ENCODE peak calls at places on chromosomes 2 and 18, in eight cellular contexts. U is progenitor cell of endocrine pancreas, L is GM12865, R is left ventricle myocardium inferior, O is neural crest cell, C is MM.1S, W is chondrocyte, Z is K562. E is an unnamed sample.

GRCh38 chr2:15561574-15562344 is 625 bp upstream of the NBAS start:
- DNase-seq in C (no peak), U (no peak), Z (peak; percentile 72), L (peak; percentile 9), O (peak; percentile 16), R (no peak), W (no peak), E (no peak)

GRCh38 chr18:75478996-75479870 is 51.7 kb upstream of the SMIM21 start:
- DNase-seq in W (no peak), U (no peak), R (no peak), O (no peak), L (peak; percentile 43), C (peak; percentile 58), Z (peak; percentile 28), E (no peak)

GRCh38 chr2:102967451-102967850 is 205.6 kb downstream of the TMEM182 start:
- DNase-seq in O (no peak), C (no peak), L (no peak), U (no peak), R (no peak), Z (no peak), W (no peak), E (no peak)

GRCh38 chr2:190379249-190379964 is 28.7 kb upstream of the MFSD6 start:
- DNase-seq in U (no peak), C (no peak), L (no peak), R (no peak), W (no peak), Z (peak; percentile 23), O (no peak), E (no peak)

GRCh38 chr2:197101519-197101918 is 175.0 kb upstream of the PGAP1 start:
- DNase-seq in C (no peak), L (no peak), O (no peak), Z (no peak), U (no peak), W (no peak), R (no peak), E (no peak)

GRCh38 chr2:20450201-20451108 is 3.6 kb downstream of the RHOB start:
- DNase-seq in O (no peak), U (no peak), L (no peak), W (no peak), Z (no peak), R (peak; percentile 61), C (peak; percentile 18), E (no peak)

GRCh38 chr2:120267348-120267747 is 14.7 kb downstream of the RALB start:
- DNase-seq in O (no peak), U (no peak), Z (no peak), R (no peak), W (no peak), C (no peak), L (no peak), E (no peak)

GRCh38 chr2:30147715-30148611 is 1.2 kb downstream of the YPEL5 start:
- DNase-seq in L (peak; percentile 77), O (peak; percentile 78), W (peak; percentile 93), C (peak; percentile 68), Z (peak; percentile 93), U (peak; percentile 79), R (peak; percentile 84), E (peak; percentile 93)

GRCh38 chr2:167509585-167509984 is 621.3 kb downstream of the XIRP2 start:
- DNase-seq in C (no peak), L (no peak), Z (no peak), W (no peak), O (no peak), R (no peak), U (no peak), E (no peak)

GRCh38 chr2:63023444-63023843 is 27.2 kb upstream of the OTX1 start:
- DNase-seq in C (peak; percentile 27), W (no peak), L (peak; percentile 46), O (no peak), Z (peak; percentile 29), U (no peak), R (no peak), E (no peak)

GRCh38 chr2:49753344-49753930 is 599.1 kb upstream of the FSHR start:
- DNase-seq in C (no peak), R (no peak), L (no peak), U (no peak), W (no peak), Z (no peak), O (no peak), E (no peak)

GRCh38 chr2:288002-288742 is at the start of gene ALKAL2:
- DNase-seq in C (no peak), W (no peak), L (no peak), U (peak; percentile 18), O (no peak), R (no peak), Z (no peak), E (no peak)

GRCh38 chr2:116413659-116414058 is 1400.8 kb upstream of the DDX18 start:
- DNase-seq in Z (no peak), W (peak; percentile 56), O (no peak), R (no peak), L (no peak), U (no peak), C (no peak), E (no peak)

GRCh38 chr2:238568455-238569414 is 142.0 kb downstream of the ASB1 start:
- DNase-seq in W (no peak), O (no peak), C (no peak), L (no peak), R (no peak), Z (no peak), U (no peak), E (no peak)

GRCh38 chr18:79798346-79798998 is 734 bp downstream of the KCNG2 start:
- DNase-seq in Z (no peak), C (no peak), O (no peak), U (no peak), W (peak; percentile 68), R (no peak), L (no peak), E (no peak)

GRCh38 chr2:128737546-128737826 is 418.8 kb upstream of the HS6ST1 start:
- DNase-seq in O (no peak), C (no peak), Z (no peak), U (no peak), R (no peak), W (no peak), L (no peak), E (peak; percentile 60)

DNA sequence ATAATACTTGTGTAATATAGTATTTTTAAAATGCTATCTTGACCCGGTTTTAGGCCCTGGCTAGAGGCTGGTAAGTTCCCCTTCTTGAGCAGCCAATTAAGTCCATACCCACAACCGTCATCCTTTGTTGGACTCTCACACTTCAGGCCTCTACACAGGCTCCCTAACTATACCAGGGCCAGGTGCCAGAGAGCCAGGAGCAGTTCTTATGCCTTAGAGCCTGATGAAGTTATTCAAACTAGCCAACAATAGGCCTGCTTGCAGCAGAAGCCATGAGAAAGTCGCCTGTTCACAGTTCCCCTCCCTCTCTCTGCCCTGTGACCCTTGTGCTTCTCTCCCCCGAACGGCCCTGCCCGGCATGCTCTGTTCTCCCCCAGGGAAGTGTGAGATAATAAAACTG is 454.2 kb upstream of the KLHL29 start:
- DNase-seq in C (no peak), W (no peak), R (no peak), U (no peak), L (no peak), O (no peak), Z (no peak), E (no peak)
- TF ChIP-seq CTCF in C (no peak), W (no peak), R (no peak), U (no peak), L (no peak), O (no peak), Z (no peak), E (no peak)

GRCh38 chr2:57376985-57377384 is 669.6 kb upstream of the VRK2 start:
- DNase-seq in Z (no peak), L (no peak), R (no peak), U (no peak), C (no peak), O (no peak), W (no peak), E (no peak)
- TF ChIP-seq CTCF in Z (no peak), L (no peak), R (peak; percentile 21), U (peak; percentile 43), C (peak; percentile 6), O (no peak), W (peak; percentile 59), E (peak; percentile 36)

GRCh38 chr2:3785890-3786273 is 82.5 kb downstream of the DCDC2C start:
- DNase-seq in L (no peak), O (no peak), Z (no peak), U (no peak), R (no peak), C (no peak), W (no peak), E (peak; percentile 36)

GRCh38 chr2:3789246-3789645 is 85.9 kb downstream of the DCDC2C start:
- DNase-seq in C (no peak), U (no peak), O (no peak), R (no peak), W (no peak), L (no peak), Z (no peak), E (no peak)

GRCh38 chr2:3787768-3788167 is 84.4 kb downstream of the DCDC2C start:
- DNase-seq in U (no peak), C (no peak), R (no peak), W (no peak), L (no peak), Z (no peak), O (no peak), E (no peak)

GRCh38 chr2:3784731-3785130 is 81.4 kb downstream of the DCDC2C start:
- DNase-seq in U (no peak), O (no peak), R (no peak), Z (no peak), L (no peak), C (no peak), W (no peak), E (no peak)

DNA sequence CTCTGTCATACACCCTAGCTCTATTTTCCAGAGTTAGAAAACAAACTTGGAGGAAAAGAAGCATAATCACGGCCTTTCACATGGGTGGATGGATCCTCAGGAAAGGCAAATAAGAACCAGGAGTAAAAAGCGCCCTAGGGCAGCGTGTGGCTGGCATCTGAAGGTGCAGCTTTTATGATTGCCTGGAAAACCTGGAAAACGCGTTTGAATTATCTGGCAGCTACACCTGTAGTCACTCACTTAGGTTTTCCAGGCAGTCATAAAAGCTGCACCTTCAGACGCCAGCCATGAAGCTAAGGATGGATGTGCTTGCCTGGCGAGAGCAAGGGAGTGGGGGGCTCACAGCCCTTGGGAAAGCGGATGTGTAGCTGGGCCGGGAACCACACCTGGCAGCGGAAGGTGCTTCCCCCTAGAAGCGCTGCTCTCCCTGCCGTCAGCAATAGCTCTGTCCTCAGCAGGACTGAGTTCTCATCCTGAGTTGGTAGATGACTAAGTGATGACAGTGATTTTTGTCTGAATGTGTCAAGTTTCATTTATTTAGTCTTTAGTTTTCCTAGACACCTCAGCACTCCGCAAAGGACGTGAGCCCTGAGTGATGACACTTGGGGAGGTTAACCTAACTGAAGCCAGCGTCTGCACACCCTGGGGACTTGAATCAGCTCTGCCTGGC is 82.0 kb downstream of the DCDC2C start:
- DNase-seq in R (no peak), O (no peak), C (no peak), U (no peak), L (no peak), Z (no peak), W (no peak), E (peak; percentile 46)
- TF ChIP-seq CTCF in R (no peak), O (no peak), C (no peak), U (no peak), L (no peak), Z (no peak), W (no peak), E (no peak)

DNA sequence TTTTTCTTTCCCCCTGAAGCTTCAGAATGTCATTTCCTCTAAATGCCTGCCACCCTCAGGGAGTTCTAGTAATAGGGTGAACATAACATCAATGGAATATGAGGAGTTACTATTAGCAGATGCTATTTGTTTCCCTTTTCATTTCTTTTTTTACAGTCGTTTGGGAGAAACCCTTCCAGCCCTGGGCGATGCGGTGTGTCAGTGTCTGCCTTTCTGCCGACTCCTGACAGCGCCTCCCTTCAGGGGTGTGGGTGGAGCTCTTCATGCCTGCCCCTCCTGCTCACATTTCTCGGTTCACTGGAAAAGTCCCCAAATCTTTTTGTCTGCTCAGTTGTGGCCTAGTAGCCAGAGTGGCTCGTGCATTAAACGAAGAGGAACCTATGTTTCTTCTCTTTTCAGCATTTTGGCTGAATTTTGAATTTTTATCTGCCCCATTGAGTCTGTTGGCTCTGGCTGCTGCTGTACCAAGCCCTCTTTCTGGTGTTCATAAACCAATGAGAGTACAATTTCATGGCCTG is 72.3 kb downstream of the FMNL2 start:
- DNase-seq in R (peak; percentile 33), Z (peak; percentile 16), U (no peak), C (peak; percentile 77), L (peak; percentile 84), O (peak; percentile 32), W (no peak), E (no peak)
- TF ChIP-seq CTCF in R (no peak), Z (no peak), U (no peak), C (no peak), L (no peak), O (no peak), W (peak; percentile 48), E (peak; percentile 13)